ENCODE peak calls at places on chromosome 17, in five cellular contexts. B, V, Q, W and P are unnamed samples.
A peak's percentile ranks its signal among the peaks of the same experiment; 100 is the strongest.

GRCh38 chr17:65975878-65976277 is 216.1 kb downstream of the CEP112 start:
- DNase-seq in B (no peak), V (no peak), Q (no peak), W (no peak), P (no peak)

GRCh38 chr17:18179804-18180203 is 3.8 kb upstream of the ALKBH5 start:
- DNase-seq in B (no peak), V (no peak), Q (no peak), W (no peak), P (no peak)

GRCh38 chr17:21263351-21263750 is 10.1 kb upstream of the NATD1 start:
- DNase-seq in B (no peak), V (no peak), Q (no peak), W (no peak), P (no peak)

GRCh38 chr17:20952183-20952582 is 90.6 kb downstream of the USP22 start:
- DNase-seq in B (no peak), V (no peak), Q (no peak), W (no peak), P (no peak)

GRCh38 chr17:40094874-40095273 is 5.5 kb downstream of the NR1D1 start:
- DNase-seq in B (no peak), V (no peak), Q (no peak), W (no peak), P (no peak)

GRCh38 chr17:622356-622755 is 92.3 kb downstream of the VPS53 start:
- DNase-seq in B (no peak), V (no peak), Q (no peak), W (no peak), P (no peak)

GRCh38 chr17:19573075-19573474 is 39.4 kb downstream of the SLC47A1 start:
- DNase-seq in B (no peak), V (no peak), Q (no peak), W (no peak), P (no peak)

GRCh38 chr17:49209061-49209571 is 1.3 kb downstream of the GNGT2 start:
- DNase-seq in B (no peak), V (no peak), Q (no peak), W (no peak), P (no peak)

GRCh38 chr17:29674270-29674669 is 51.6 kb upstream of the CORO6 start:
- DNase-seq in B (peak; percentile 32), V (no peak), Q (no peak), W (no peak), P (no peak)